ENCODE peak calls at places on chromosomes 13 and 19, in nine cellular contexts. Z is cardiac fibroblast, H is fibroblast of mammary gland, L is ovary, I is pancreas, W is dorsolateral prefrontal cortex, K is ascending aorta, T is colonic mucosa, D is DND-41. X is an unnamed sample.

GRCh38 chr19:50551713-50552187 is 16.5 kb downstream of the LRRC4B start:
- DNase-seq in Z (peak), H (no peak), L (no peak), I (no peak), W (peak), K (no peak), T (no peak), D (no peak), X (no peak)

GRCh38 chr13:104315606-104316005 is 1249.4 kb upstream of the SLC10A2 start:
- DNase-seq in Z (peak), H (peak), L (no peak), I (no peak), W (no peak), K (no peak), T (no peak), D (no peak), X (no peak)

GRCh38 chr19:54430306-54431254 is 15.3 kb downstream of the TTYH1 start:
- DNase-seq in Z (peak), H (no peak), L (no peak), I (peak), W (no peak), K (no peak), T (no peak), D (peak), X (peak)

GRCh38 chr19:4676955-4677731 is 7.0 kb upstream of the MYDGF start:
- DNase-seq in Z (peak), H (peak), L (no peak), I (peak), W (peak), K (no peak), T (peak), D (peak), X (no peak)

GRCh38 chr13:38686635-38687245 is at the start of gene FREM2:
- DNase-seq in Z (no peak), H (no peak), L (peak), I (peak), W (peak), K (no peak), T (peak), D (no peak), X (no peak)

GRCh38 chr19:3282564-3282963 is 58.1 kb downstream of the CELF5 start:
- DNase-seq in Z (no peak), H (no peak), L (no peak), I (no peak), W (no peak), K (no peak), T (no peak), D (no peak), X (no peak)

GRCh38 chr19:40754611-40755247 is 3.7 kb downstream of the SNRPA start:
- DNase-seq in Z (no peak), H (peak), L (no peak), I (no peak), W (no peak), K (no peak), T (peak), D (no peak), X (no peak)

GRCh38 chr19:51784922-51785690 is 9.9 kb upstream of the FPR3 start:
- DNase-seq in Z (peak), H (peak), L (no peak), I (no peak), W (no peak), K (peak), T (peak), D (no peak), X (no peak)

GRCh38 chr19:46296722-46297431 is at the start of gene HIF3A:
- DNase-seq in Z (peak), H (peak), L (peak), I (peak), W (peak), K (peak), T (peak), D (no peak), X (no peak)

GRCh38 chr19:7258840-7259395 is 35.3 kb downstream of the INSR start:
- DNase-seq in Z (no peak), H (no peak), L (no peak), I (no peak), W (no peak), K (no peak), T (no peak), D (no peak), X (no peak)

GRCh38 chr19:1811472-1811894 is 593 bp downstream of the ATP8B3 start:
- DNase-seq in Z (peak), H (peak), L (peak), I (peak), W (no peak), K (peak), T (peak), D (peak), X (no peak)

GRCh38 chr19:30226464-30227070 is 145.6 kb upstream of the ZNF536 start:
- DNase-seq in Z (no peak), H (no peak), L (no peak), I (no peak), W (no peak), K (no peak), T (no peak), D (no peak), X (no peak)

GRCh38 chr19:1133471-1133929 is 29.7 kb downstream of the GPX4 start:
- DNase-seq in Z (no peak), H (peak), L (no peak), I (no peak), W (no peak), K (no peak), T (peak), D (peak), X (no peak)

GRCh38 chr13:29948246-29948645 is 97.8 kb upstream of the UBL3 start:
- DNase-seq in Z (no peak), H (peak), L (no peak), I (no peak), W (no peak), K (no peak), T (no peak), D (no peak), X (no peak)

GRCh38 chr13:93029536-93029935 is 197.1 kb upstream of the GPC6 start:
- DNase-seq in Z (peak), H (peak), L (no peak), I (no peak), W (no peak), K (no peak), T (no peak), D (no peak), X (no peak)

GRCh38 chr19:28878862-28879566 is 333.9 kb downstream of the UQCRFS1 start:
- DNase-seq in Z (peak), H (peak), L (peak), I (peak), W (peak), K (no peak), T (peak), D (peak), X (no peak)

GRCh38 chr19:49895566-49896297 is 955 bp downstream of the IL4I1 start:
- DNase-seq in Z (no peak), H (no peak), L (no peak), I (no peak), W (no peak), K (no peak), T (no peak), D (no peak), X (no peak)

GRCh38 chr13:29174093-29174492 is 354.0 kb downstream of the MTUS2 start:
- DNase-seq in Z (no peak), H (no peak), L (no peak), I (no peak), W (no peak), K (no peak), T (no peak), D (peak), X (no peak)

GRCh38 chr13:20908714-20909497 is 6.4 kb upstream of the XPO4 start:
- DNase-seq in Z (no peak), H (no peak), L (no peak), I (no peak), W (no peak), K (no peak), T (no peak), D (no peak), X (no peak)

GRCh38 chr19:29121684-29122083 is 91.3 kb downstream of the UQCRFS1 start:
- DNase-seq in Z (no peak), H (peak), L (no peak), I (no peak), W (no peak), K (no peak), T (no peak), D (no peak), X (no peak)

GRCh38 chr19:55640043-55640576 is 692 bp upstream of the ZNF580 start:
- DNase-seq in Z (peak), H (peak), L (peak), I (peak), W (peak), K (no peak), T (peak), D (no peak), X (no peak)

GRCh38 chr19:41597600-41598041 is 21.7 kb downstream of the CEACAM21 start:
- DNase-seq in Z (peak), H (peak), L (peak), I (peak), W (peak), K (no peak), T (peak), D (peak), X (no peak)

GRCh38 chr13:61927648-61928047 is 512.0 kb upstream of the PCDH20 start:
- DNase-seq in Z (no peak), H (no peak), L (no peak), I (no peak), W (no peak), K (no peak), T (no peak), D (no peak), X (no peak)

GRCh38 chr13:110309159-110309476 is 2.0 kb downstream of the COL4A2 start:
- DNase-seq in Z (peak), H (no peak), L (no peak), I (no peak), W (no peak), K (no peak), T (no peak), D (no peak), X (no peak)

GRCh38 chr19:10332158-10332964 is 968 bp downstream of the RAVER1 start:
- DNase-seq in Z (no peak), H (no peak), L (no peak), I (no peak), W (no peak), K (no peak), T (peak), D (no peak), X (no peak)
- TF ChIP-seq CTCF in Z (no peak), H (no peak), L (no peak), I (no peak), W (no peak), K (no peak), T (no peak), D (peak), X (no peak)

DNA sequence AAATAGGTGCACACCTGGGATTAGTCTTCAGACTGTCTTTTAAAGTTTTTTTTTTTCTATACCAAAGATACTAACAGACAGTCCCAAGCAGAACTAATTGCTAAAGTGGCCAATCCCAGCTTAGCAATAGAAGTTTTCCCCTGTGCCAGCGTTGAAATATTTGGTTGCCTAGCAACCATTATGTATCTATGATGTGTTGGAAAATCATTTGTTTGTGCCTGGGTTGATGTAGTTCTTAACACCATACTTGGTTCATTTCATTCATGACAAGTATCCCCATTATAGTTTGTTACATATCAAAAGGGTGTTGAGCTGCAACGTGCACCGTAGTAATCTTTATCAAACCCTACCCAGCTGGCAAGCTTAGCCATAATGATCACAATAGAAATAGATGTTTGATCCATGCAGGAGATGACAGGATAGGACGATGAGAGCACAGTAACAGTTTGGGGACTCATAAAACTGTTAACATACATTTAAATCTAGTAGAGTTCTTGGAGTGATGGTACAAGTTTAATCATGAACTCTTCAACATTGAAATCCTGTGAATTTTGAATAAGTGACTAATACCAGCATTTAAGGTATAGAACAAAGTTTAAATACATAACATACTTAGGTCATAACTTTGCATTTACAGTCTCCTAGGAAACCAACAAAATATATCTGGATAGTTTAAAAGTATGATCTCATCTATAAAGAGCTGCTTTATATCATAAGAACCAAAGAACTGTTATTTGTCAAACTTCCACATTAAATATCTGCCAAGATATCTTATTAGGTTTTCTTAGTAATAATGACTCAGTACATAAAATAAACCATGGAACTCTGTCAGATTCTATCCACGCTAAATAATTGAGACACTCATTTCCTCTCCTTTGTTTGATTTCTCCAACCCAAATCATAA is 73.4 kb downstream of the MBNL2 start:
- DNase-seq in Z (peak), H (peak), L (no peak), I (no peak), W (no peak), K (no peak), T (no peak), D (no peak), X (no peak)
- H3K4me3 ChIP-seq in Z (no peak), H (no peak), L (no peak), I (no peak), W (no peak), K (no peak), T (no peak), D (no peak), X (no peak)

GRCh38 chr13:24661713-24662112 is 18.5 kb upstream of the ATP12A start:
- DNase-seq in Z (no peak), H (no peak), L (no peak), I (no peak), W (no peak), K (no peak), T (no peak), D (no peak), X (no peak)

GRCh38 chr13:24660023-24660806 is 20.0 kb upstream of the ATP12A start:
- DNase-seq in Z (no peak), H (no peak), L (no peak), I (no peak), W (no peak), K (no peak), T (peak), D (no peak), X (peak)

GRCh38 chr13:24664726-24665409 is 15.3 kb upstream of the ATP12A start:
- DNase-seq in Z (no peak), H (peak), L (no peak), I (no peak), W (no peak), K (no peak), T (no peak), D (no peak), X (no peak)

GRCh38 chr13:24663089-24663395 is 17.2 kb upstream of the ATP12A start:
- DNase-seq in Z (no peak), H (no peak), L (no peak), I (no peak), W (no peak), K (no peak), T (no peak), D (no peak), X (no peak)

DNA sequence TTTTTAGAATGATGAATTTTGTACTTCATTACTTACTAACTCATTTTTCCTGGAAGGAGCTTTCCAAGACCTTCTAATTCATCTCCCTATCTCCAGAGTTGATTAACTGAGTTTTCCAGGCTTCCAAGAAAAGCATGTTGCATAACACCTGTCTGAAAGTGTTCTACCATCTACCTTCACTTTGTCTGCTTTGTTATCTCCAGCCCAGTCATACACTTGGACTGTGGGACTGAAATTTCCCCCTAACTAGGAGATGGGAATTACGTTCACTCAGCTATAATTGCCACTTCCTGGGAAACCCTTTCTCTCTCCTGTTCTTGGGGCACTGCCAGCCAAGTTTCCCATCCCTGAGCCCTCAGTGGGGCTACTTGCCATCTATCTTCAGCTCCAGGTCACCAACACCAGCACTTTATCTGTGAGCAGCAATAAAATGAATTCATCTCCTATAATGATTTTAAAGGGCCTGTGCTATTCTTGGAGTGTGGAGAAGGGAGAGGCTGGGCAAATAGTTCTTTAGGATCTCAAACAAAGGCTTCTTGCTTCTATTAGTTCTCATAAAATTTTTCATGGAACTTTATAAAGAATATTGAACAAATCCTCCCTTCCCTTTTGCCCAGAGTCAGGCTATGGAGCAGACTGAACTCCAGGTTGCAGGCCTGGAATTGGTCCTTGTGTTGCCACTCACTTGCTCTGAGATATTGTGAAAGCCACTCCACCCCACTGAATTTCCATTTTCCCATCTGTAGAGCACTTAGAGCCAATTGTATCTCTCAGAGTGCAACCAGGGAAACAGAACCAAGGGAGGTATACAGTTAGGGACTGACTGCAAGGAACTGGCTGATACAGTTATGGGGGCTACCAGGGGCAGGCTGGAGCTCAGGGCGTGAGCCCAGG is 17.8 kb upstream of the ATP12A start:
- DNase-seq in Z (no peak), H (no peak), L (no peak), I (no peak), W (no peak), K (no peak), T (peak), D (no peak), X (no peak)
- TF ChIP-seq CTCF in Z (no peak), H (no peak), L (no peak), I (no peak), W (no peak), K (no peak), T (no peak), D (no peak), X (no peak)

GRCh38 chr13:111977184-111977516 is 89.8 kb upstream of the SOX1 start:
- DNase-seq in Z (no peak), H (no peak), L (no peak), I (no peak), W (no peak), K (no peak), T (no peak), D (no peak), X (no peak)

GRCh38 chr13:111973186-111974064 is 93.5 kb upstream of the SOX1 start:
- DNase-seq in Z (no peak), H (no peak), L (no peak), I (no peak), W (no peak), K (no peak), T (no peak), D (no peak), X (no peak)

GRCh38 chr13:111976474-111977183 is 90.3 kb upstream of the SOX1 start:
- DNase-seq in Z (no peak), H (no peak), L (no peak), I (no peak), W (no peak), K (no peak), T (no peak), D (no peak), X (no peak)

GRCh38 chr13:111974065-111974640 is 92.8 kb upstream of the SOX1 start:
- DNase-seq in Z (no peak), H (no peak), L (no peak), I (no peak), W (no peak), K (no peak), T (no peak), D (no peak), X (no peak)

DNA sequence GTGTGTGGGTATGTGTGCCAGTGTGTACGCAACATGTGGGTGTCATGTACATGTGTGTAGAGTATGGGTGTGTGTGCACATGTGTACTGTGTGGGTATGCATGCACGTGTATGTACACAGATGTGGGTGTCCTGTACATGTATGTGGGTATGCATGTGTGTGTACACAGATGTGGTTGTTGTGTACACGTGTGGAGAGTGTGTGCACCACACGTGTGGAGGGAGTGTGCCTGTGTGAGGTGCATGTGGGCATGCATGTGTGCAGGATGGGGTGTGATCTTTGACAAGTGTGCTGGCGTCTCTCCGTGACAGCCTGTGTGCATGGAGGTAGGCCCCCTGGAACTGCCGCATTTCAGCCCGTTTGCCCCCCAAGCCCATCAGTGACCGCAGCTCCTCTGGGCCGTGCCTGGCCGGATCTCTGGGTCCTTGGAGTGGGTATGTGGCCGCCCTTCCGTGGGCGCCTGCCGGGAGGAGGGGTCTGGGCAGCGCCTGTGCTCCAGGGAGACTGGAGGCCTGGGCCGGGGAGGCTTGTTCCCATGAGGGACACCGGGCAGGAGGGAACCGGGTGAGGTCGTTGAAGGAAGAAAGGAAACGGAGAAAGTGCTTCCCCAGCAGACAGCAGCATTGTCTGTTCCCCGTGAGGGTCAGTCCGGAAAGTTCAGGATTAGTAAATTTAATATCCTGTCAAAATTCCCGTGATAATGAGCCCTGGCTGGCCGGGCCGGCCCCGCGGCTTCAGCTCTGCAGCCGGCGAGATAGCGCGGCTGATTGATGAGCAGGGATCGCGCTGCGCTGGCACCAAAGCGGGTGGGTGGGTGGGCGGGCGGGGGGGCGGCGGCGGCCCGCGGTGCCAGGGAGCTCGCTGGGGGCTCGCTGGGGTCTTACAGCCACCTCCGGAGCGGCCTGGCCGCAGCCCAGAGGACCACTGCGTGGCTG is 91.1 kb upstream of the SOX1 start:
- DNase-seq in Z (no peak), H (no peak), L (no peak), I (no peak), W (no peak), K (no peak), T (no peak), D (no peak), X (no peak)
- H3K4me3 ChIP-seq in Z (no peak), H (no peak), L (no peak), I (no peak), W (peak), K (no peak), T (no peak), D (no peak), X (no peak)

GRCh38 chr13:68810660-68811059 is 1297.0 kb upstream of the ATXN8OS start:
- DNase-seq in Z (no peak), H (no peak), L (no peak), I (no peak), W (no peak), K (no peak), T (no peak), D (no peak), X (no peak)
- TF ChIP-seq CTCF in Z (no peak), H (no peak), L (no peak), I (no peak), W (no peak), K (no peak), T (no peak), D (peak), X (peak)